ENCODE peak calls at places on chromosomes 12 and 14, in nine cellular contexts. L is SJSA1; B is stimulated activated naive B cell treated with anti-CD40 and anti-IgM and Interleukin-4, amounts not matched to agents 10 μg/mL and 1 μg/mL and 100 μg/mL, for 72 hours; W is GM12865; D is pulmonary artery endothelial cell; H is EH; Z is NCI-H1092; J is left colon; R is dermis microvascular lymphatic vessel endothelial cell. U is an unnamed sample.

GRCh38 chr12:88753074-88753473 is 172.8 kb upstream of the KITLG start:
- DNase-seq in J (no peak), W (no peak), Z (no peak), D (peak; percentile 10), R (no peak), L (no peak), B (no peak), H (peak; percentile 54), U (peak; percentile 20)

GRCh38 chr14:56870336-56870735 is 60.1 kb upstream of the OTX2 start:
- DNase-seq in L (no peak), J (no peak), R (no peak), D (no peak), B (no peak), W (no peak), Z (no peak), H (no peak), U (no peak)

GRCh38 chr12:124423683-124424515 is 129.0 kb downstream of the RFLNA start:
- DNase-seq in R (no peak), W (no peak), Z (no peak), B (no peak), D (no peak), L (no peak), H (no peak), J (no peak), U (no peak)

GRCh38 chr12:94769746-94770396 is 119.5 kb upstream of the TMCC3 start:
- DNase-seq in L (no peak), J (no peak), D (no peak), R (no peak), B (no peak), H (no peak), W (peak; percentile 32), Z (no peak), U (no peak)

GRCh38 chr12:85405781-85406522 is 125.9 kb downstream of the ALX1 start:
- DNase-seq in R (no peak), H (peak; percentile 49), D (no peak), B (no peak), J (no peak), Z (no peak), W (no peak), L (no peak), U (no peak)

GRCh38 chr14:55303646-55304277 is 32.5 kb downstream of the FBXO34 start:
- DNase-seq in H (peak; percentile 8), B (no peak), D (no peak), J (no peak), W (peak; percentile 54), Z (no peak), R (no peak), L (no peak), U (no peak)

GRCh38 chr14:32584079-32584478 is 255.0 kb downstream of the AKAP6 start:
- DNase-seq in D (no peak), Z (no peak), H (no peak), L (no peak), W (no peak), B (no peak), J (no peak), R (no peak), U (no peak)

GRCh38 chr14:30525833-30526232 is 33.1 kb upstream of the G2E3 start:
- DNase-seq in J (no peak), W (no peak), R (no peak), D (no peak), Z (no peak), L (no peak), B (no peak), H (peak; percentile 46), U (no peak)

GRCh38 chr12:115232455-115233156 is 548.6 kb upstream of the TBX3 start:
- DNase-seq in R (no peak), J (no peak), W (no peak), L (no peak), D (no peak), H (peak; percentile 77), B (no peak), Z (no peak), U (no peak)

GRCh38 chr12:116376354-116377193 is 99.1 kb upstream of the MED13L start:
- DNase-seq in B (no peak), J (no peak), L (no peak), Z (peak; percentile 19), D (peak; percentile 73), R (peak; percentile 74), H (peak; percentile 89), W (no peak), U (peak; percentile 80)

U was measured in glomerular endothelial cell.